ENCODE peak calls at places on chromosomes 3 and 15, in seven cellular contexts. C, N, H, O, X, W and M are unnamed samples.

GRCh38 chr15:98904466-98905048 is 103.0 kb downstream of the PGPEP1L start:
- DNase-seq in N (no peak), X (no peak), H (no peak), O (no peak), W (no peak), C (peak; percentile 66), M (peak; percentile 6)

GRCh38 chr3:188524057-188524456 is 370.1 kb downstream of the LPP start:
- DNase-seq in C (no peak), W (no peak), N (no peak), H (no peak), O (no peak), X (no peak), M (no peak)

GRCh38 chr3:70861855-70862254 is 549.4 kb upstream of the MDFIC2 start:
- DNase-seq in W (no peak), N (no peak), H (no peak), X (no peak), O (no peak), C (no peak), M (no peak)

GRCh38 chr3:40304352-40304751 is 5.2 kb upstream of the EIF1B start:
- DNase-seq in W (no peak), O (no peak), C (no peak), X (no peak), N (no peak), H (no peak), M (no peak)

GRCh38 chr3:49022751-49023171 is 840 bp downstream of the NDUFAF3 start:
- DNase-seq in C (no peak), O (no peak), X (no peak), N (no peak), W (no peak), H (no peak), M (no peak)

GRCh38 chr3:124207873-124208473 is 216.0 kb upstream of the ROPN1 start:
- DNase-seq in C (no peak), W (no peak), H (no peak), X (no peak), O (no peak), N (no peak), M (no peak)

GRCh38 chr15:29331669-29332068 is 62.0 kb upstream of the NSMCE3 start:
- DNase-seq in X (no peak), C (no peak), N (no peak), H (no peak), O (no peak), W (no peak), M (no peak)

GRCh38 chr3:99945328-99945995 is 127.8 kb downstream of the CMSS1 start:
- DNase-seq in H (no peak), N (no peak), O (peak; percentile 58), X (peak; percentile 85), W (no peak), C (no peak), M (no peak)